ENCODE peak calls at places on chromosomes 12 and 14, in five cellular contexts. L, F, T, D and J are unnamed samples.

GRCh38 chr12:91630906-91631305 is 448.3 kb upstream of the DCN start:
- DNase-seq in D (no peak), F (no peak), T (no peak), L (no peak), J (no peak)

GRCh38 chr12:2453807-2454177 is 341.0 kb upstream of the FKBP4 start:
- DNase-seq in D (no peak), T (no peak), F (no peak), L (no peak), J (no peak)

GRCh38 chr14:22588419-22589095 is 467 bp downstream of the DAD1 start:
- DNase-seq in T (no peak), L (no peak), D (no peak), F (no peak), J (no peak)

GRCh38 chr12:89769483-89769818 is 60.8 kb upstream of the ATP2B1 start:
- DNase-seq in T (no peak), L (no peak), F (no peak), D (no peak), J (no peak)

GRCh38 chr14:68476212-68476964 is 316.5 kb downstream of the ZFP36L1 start:
- DNase-seq in F (peak; percentile 60), L (peak; percentile 85), T (peak; percentile 86), D (peak; percentile 51), J (no peak)

GRCh38 chr14:63960926-63961567 is 108.2 kb downstream of the SYNE2 start:
- DNase-seq in D (no peak), T (no peak), L (peak; percentile 45), F (no peak), J (no peak)

GRCh38 chr14:104602933-104603325 is 1.6 kb downstream of the TMEM179 start:
- DNase-seq in L (no peak), D (no peak), T (no peak), F (no peak), J (no peak)

GRCh38 chr14:31884776-31885379 is 192.2 kb upstream of the ARHGAP5 start:
- DNase-seq in L (no peak), F (no peak), T (no peak), D (no peak), J (no peak)

GRCh38 chr12:1864456-1864855 is 44.1 kb downstream of the LRTM2 start:
- DNase-seq in D (no peak), L (no peak), T (no peak), F (no peak), J (no peak)

GRCh38 chr12:119804011-119804641 is 73.0 kb downstream of the CIT start:
- DNase-seq in L (peak; percentile 34), F (peak; percentile 76), T (no peak), D (peak; percentile 47), J (no peak)

GRCh38 chr12:56546680-56547079 is 25.1 kb downstream of the RBMS2 start:
- DNase-seq in D (no peak), L (no peak), T (no peak), F (no peak), J (no peak)

GRCh38 chr12:123227581-123228258 is 5.2 kb downstream of the MPHOSPH9 start:
- DNase-seq in F (no peak), L (no peak), T (no peak), D (no peak), J (no peak)

GRCh38 chr14:72780771-72781170 is 113.1 kb downstream of the DPF3 start:
- DNase-seq in F (no peak), L (peak; percentile 59), D (no peak), T (no peak), J (no peak)

GRCh38 chr12:5612556-5613421 is 180.9 kb downstream of the NTF3 start:
- DNase-seq in T (no peak), D (no peak), F (no peak), L (no peak), J (no peak)

GRCh38 chr14:106843951-106844483 is 1317.6 kb downstream of the TMEM121 start:
- DNase-seq in D (peak; percentile 19), L (no peak), F (no peak), T (peak; percentile 61), J (peak; percentile 51)

GRCh38 chr12:125220404-125221273 is 155.4 kb downstream of the AACS start:
- DNase-seq in F (no peak), D (no peak), L (peak; percentile 41), T (no peak), J (no peak)

GRCh38 chr14:46988312-46988711 is 336.7 kb upstream of the RPL10L start:
- DNase-seq in D (no peak), L (no peak), T (no peak), F (no peak), J (no peak)

GRCh38 chr14:99672506-99673327 is 11.4 kb upstream of the CYP46A1 start:
- DNase-seq in F (no peak), T (no peak), L (no peak), D (no peak), J (no peak)

GRCh38 chr12:1806301-1807106 is 13.9 kb upstream of the LRTM2 start:
- DNase-seq in L (no peak), F (no peak), D (no peak), T (no peak), J (no peak)

GRCh38 chr12:111570090-111570961 is 28.8 kb downstream of the ATXN2 start:
- DNase-seq in F (no peak), D (no peak), L (peak; percentile 53), T (no peak), J (no peak)

GRCh38 chr12:52823761-52824450 is 10.0 kb upstream of the KRT4 start:
- DNase-seq in T (no peak), D (no peak), F (no peak), L (no peak), J (no peak)

GRCh38 chr12:52130695-52131094 is 51.2 kb downstream of the SMIM41 start:
- DNase-seq in L (no peak), F (no peak), D (no peak), T (no peak), J (no peak)